ENCODE peak calls at places on chromosomes 16 and 17, in six cellular contexts. U is aorta; A is esophagus squamous epithelium; M is CD8-positive, alpha-beta memory T cell; B is MM.1S; W is transverse colon. I is an unnamed sample.

GRCh38 chr17:18248300-18248731 is 10.2 kb downstream of the FLII start:
- DNase-seq in U (no peak), B (peak; percentile 64), W (peak; percentile 67), A (no peak), M (peak; percentile 29), I (peak; percentile 52)

GRCh38 chr16:17134586-17134985 is 336.2 kb downstream of the XYLT1 start:
- DNase-seq in U (no peak), B (peak; percentile 98), M (no peak), A (no peak), W (no peak), I (no peak)

GRCh38 chr17:15490634-15491261 is 23.3 kb upstream of the CDRT4 start:
- DNase-seq in U (peak; percentile 71), M (no peak), A (no peak), B (no peak), W (peak; percentile 74), I (no peak)

GRCh38 chr16:87791295-87792204 is 25.8 kb upstream of the KLHDC4 start:
- DNase-seq in W (no peak), A (no peak), B (no peak), M (no peak), U (no peak), I (no peak)

GRCh38 chr16:77898671-77899211 is 110.4 kb downstream of the VAT1L start:
- DNase-seq in B (no peak), U (no peak), W (no peak), M (no peak), A (no peak), I (no peak)

GRCh38 chr16:84836234-84836647 is 16.5 kb downstream of the CRISPLD2 start:
- DNase-seq in W (peak; percentile 73), M (no peak), B (no peak), A (no peak), U (peak; percentile 94), I (no peak)

GRCh38 chr16:67399218-67399733 is 6.0 kb upstream of the TPPP3 start:
- DNase-seq in M (peak; percentile 14), W (no peak), B (no peak), U (no peak), A (no peak), I (no peak)

GRCh38 chr17:76262732-76263344 is 2.3 kb upstream of the UBALD2 start:
- DNase-seq in U (no peak), A (no peak), W (peak; percentile 84), B (peak; percentile 89), M (no peak), I (peak; percentile 43)

GRCh38 chr17:17580662-17581470 is 10.6 kb downstream of the PEMT start:
- DNase-seq in A (no peak), M (no peak), W (no peak), B (no peak), U (no peak), I (no peak)

GRCh38 chr17:81511800-81512559 is 619 bp downstream of the ACTG1 start:
- DNase-seq in A (no peak), U (no peak), B (no peak), W (no peak), M (no peak), I (peak; percentile 29)

GRCh38 chr17:80124351-80124981 is 22.5 kb downstream of the EIF4A3 start:
- DNase-seq in U (no peak), W (no peak), B (no peak), A (no peak), M (no peak), I (no peak)

GRCh38 chr17:41972571-41973411 is 6.2 kb downstream of the CNP start:
- DNase-seq in W (no peak), A (no peak), M (no peak), U (no peak), B (no peak), I (no peak)

GRCh38 chr17:7988750-7989178 is 13.7 kb upstream of the GUCY2D start:
- DNase-seq in M (no peak), W (peak; percentile 26), A (no peak), B (peak; percentile 88), U (no peak), I (peak; percentile 90)

GRCh38 chr16:13390093-13390985 is 488.9 kb downstream of the SHISA9 start:
- DNase-seq in W (no peak), U (no peak), A (no peak), M (no peak), B (no peak), I (no peak)

GRCh38 chr17:40541873-40542561 is 23.3 kb downstream of the CCR7 start:
- DNase-seq in U (no peak), W (no peak), A (no peak), M (no peak), B (no peak), I (no peak)

GRCh38 chr16:85402910-85403692 is 210.0 kb upstream of the GSE1 start:
- DNase-seq in U (peak; percentile 77), B (no peak), M (no peak), W (no peak), A (no peak), I (no peak)

GRCh38 chr17:9110501-9110900 is 89.2 kb downstream of the NTN1 start:
- DNase-seq in B (no peak), M (no peak), W (no peak), A (no peak), U (no peak), I (no peak)

GRCh38 chr16:50696575-50697420 is 3.4 kb downstream of the NOD2 start:
- DNase-seq in A (peak; percentile 55), W (peak; percentile 91), M (peak; percentile 30), U (peak; percentile 92), B (peak; percentile 56), I (peak; percentile 48)

GRCh38 chr17:70521821-70522256 is 352.5 kb downstream of the KCNJ2 start:
- DNase-seq in B (no peak), W (peak; percentile 25), M (no peak), U (peak; percentile 64), A (no peak), I (no peak)

GRCh38 chr16:50372611-50373344 is 4.0 kb upstream of the BRD7 start:
- DNase-seq in M (no peak), A (no peak), U (peak; percentile 69), B (no peak), W (peak; percentile 22), I (no peak)

GRCh38 chr16:19844945-19845641 is 39.6 kb downstream of the GPRC5B start:
- DNase-seq in U (no peak), B (no peak), W (no peak), M (no peak), A (no peak), I (no peak)

GRCh38 chr17:70929226-70929625 is 759.9 kb downstream of the KCNJ2 start:
- DNase-seq in A (no peak), B (no peak), U (no peak), M (no peak), W (no peak), I (no peak)

GRCh38 chr17:69597898-69598692 is 183.6 kb downstream of the MAP2K6 start:
- DNase-seq in B (no peak), W (no peak), U (no peak), M (no peak), A (no peak), I (no peak)

GRCh38 chr16:49337814-49338350 is 35.7 kb upstream of the C16orf78 start:
- DNase-seq in W (no peak), U (no peak), M (no peak), A (no peak), B (no peak), I (no peak)

GRCh38 chr16:27238591-27238990 is 30.0 kb downstream of the NSMCE1 start:
- DNase-seq in M (no peak), B (no peak), A (no peak), U (peak; percentile 41), W (no peak), I (no peak)

GRCh38 chr17:29292992-29293889 is 707 bp downstream of the NUFIP2 start:
- DNase-seq in A (no peak), U (peak; percentile 80), B (peak; percentile 44), M (peak; percentile 49), W (peak; percentile 67), I (peak; percentile 57)

GRCh38 chr16:81498351-81498750 is 53.7 kb downstream of the CMIP start:
- DNase-seq in A (no peak), U (no peak), W (no peak), M (no peak), B (no peak), I (no peak)
- H3K27ac ChIP-seq in A (peak overlapping the region; percentile 65), U (no peak overlapping the region), W (no peak overlapping the region), M (no peak overlapping the region), B (no peak overlapping the region), I (no peak overlapping the region)

DNA sequence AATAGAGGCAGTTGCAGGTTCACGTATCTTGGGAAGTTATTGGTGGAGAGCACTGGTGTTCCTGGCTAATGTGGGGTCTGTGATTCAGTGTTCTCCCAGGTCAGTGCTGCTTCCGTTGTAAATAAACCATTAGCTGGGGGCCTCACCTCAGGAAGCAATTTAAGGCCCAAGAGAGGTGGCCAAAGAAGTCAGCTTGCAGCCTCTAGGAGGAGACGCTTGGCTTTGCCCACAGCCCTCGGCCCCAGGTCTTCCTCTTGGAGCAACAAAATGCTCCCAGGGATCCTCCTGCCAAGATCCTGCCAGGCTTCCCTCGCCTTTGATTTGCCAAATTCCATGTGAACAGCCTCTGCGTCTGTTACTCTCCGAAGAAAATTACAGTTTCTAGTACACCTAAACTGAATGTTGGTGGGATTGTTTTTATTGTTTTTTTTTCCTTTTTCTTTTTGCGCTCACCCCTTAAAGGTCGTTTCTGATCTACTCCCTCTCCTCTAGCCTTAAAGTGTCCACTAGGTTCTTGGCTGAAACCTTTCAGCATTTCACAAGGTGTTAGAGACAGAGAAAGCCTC is 62.3 kb upstream of the TBX2 start:
- DNase-seq in U (no peak), A (no peak), W (no peak), M (no peak), B (no peak), I (no peak)
- H3K4me1 ChIP-seq in U (peaks cover 4% of the 10 kb centered on the region), A (peaks cover 54% of the 10 kb centered on the region), W (no peaks in the 10 kb centered on the region), M (no peaks in the 10 kb centered on the region), B (no peaks in the 10 kb centered on the region), I (no peaks in the 10 kb centered on the region)

DNA sequence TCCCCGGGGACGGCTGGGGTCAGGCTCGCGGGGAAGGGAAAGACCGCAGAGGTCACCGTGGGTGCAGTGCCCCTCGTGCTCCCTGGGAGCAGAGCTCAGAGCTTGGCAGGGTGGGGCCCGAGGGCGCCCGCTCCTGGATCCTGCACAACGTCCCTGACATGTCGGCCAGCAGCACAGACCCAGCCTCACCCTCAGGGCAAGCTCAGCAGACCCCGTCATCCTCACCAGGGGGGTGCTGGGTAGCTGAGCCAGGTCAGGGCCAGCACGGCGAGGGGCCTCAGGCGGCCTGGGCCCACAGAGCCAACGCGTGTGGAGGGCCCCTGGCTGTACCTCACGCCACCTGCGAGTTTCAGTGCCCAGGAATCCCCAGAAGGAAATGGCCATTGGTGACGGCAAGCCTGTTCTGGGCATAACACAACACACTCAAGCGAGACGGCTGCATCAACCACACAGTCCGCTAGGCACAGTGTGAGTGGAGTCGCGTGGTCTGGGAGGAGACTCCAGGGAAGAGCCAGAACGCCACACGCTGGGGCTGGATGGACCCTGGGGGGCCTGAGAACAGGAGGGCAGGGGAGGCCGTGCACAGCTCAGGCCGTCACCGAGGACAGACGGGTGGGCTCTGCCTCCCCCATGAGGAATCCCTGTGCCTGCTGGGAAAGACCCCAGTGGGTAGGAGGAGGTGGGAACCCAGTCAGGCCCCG is 60.3 kb downstream of the ZNF778 start:
- DNase-seq in M (no peak), B (no peak), W (no peak), A (no peak), U (no peak), I (no peak)
- H3K36me3 ChIP-seq in M (peaks cover 15% of the 10 kb centered on the region), B (no peaks in the 10 kb centered on the region), W (peaks cover 46% of the 10 kb centered on the region), A (peaks cover 57% of the 10 kb centered on the region), U (no peaks in the 10 kb centered on the region), I (peaks cover 63% of the 10 kb centered on the region)

DNA sequence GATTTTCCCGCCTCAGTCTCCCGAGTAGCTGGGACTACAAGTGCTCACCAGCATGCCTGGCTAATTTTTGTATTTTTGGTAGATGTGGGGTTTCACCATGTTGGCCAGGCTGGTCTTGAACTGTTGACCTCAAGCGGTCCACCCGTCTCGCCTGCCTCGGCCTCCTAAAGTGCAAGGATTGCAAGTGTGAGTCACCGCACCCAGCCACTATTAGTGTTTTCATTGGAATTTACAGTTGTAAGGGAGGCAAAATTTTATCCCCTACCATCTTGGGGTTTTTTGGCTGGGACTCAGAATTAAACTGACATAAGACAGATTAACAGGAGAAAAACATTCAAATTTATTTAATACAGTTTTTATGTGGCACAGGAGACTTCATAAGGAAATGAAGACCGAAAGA is 12.3 kb upstream of the MYCBPAP start:
- DNase-seq in A (no peak), B (no peak), U (no peak), M (no peak), W (no peak), I (no peak)
- H3K27ac ChIP-seq in A (no peak overlapping the region), B (no peak overlapping the region), U (no peak overlapping the region), M (no peak overlapping the region), W (no peak overlapping the region), I (no peak overlapping the region)

I was measured in CD4-positive, CD25-positive, alpha-beta regulatory T cell.